ENCODE peak calls at places on chromosomes 1 and 21, in five cellular contexts. One of them, this sample, is unnamed.

GRCh38 chr21:45894107-45894810 is 87.3 kb upstream of the COL6A1 start:
- DNase-seq in stimulated activated CD8-positive, alpha-beta memory T cell treated with anti-CD3 and anti-CD28 coated beads, Interleukin-7, amount 100 ng/mL, for 48 hours: no peak
- DNase-seq in left cardiac atrium: peak; percentile 82
- DNase-seq in activated CD4-positive, CD25-positive, alpha-beta regulatory T cell treated with anti-CD3 and anti-CD28 coated beads, Interleukin-2, amount 50 U/mL, for 16 hours: no peak
- DNase-seq in dorsolateral prefrontal cortex: no peak
- DNase-seq in this sample: peak; percentile 85

GRCh38 chr21:42179316-42179715 is 39.6 kb upstream of the ABCG1 start:
- DNase-seq in stimulated activated CD8-positive, alpha-beta memory T cell treated with anti-CD3 and anti-CD28 coated beads, Interleukin-7, amount 100 ng/mL, for 48 hours: no peak
- DNase-seq in left cardiac atrium: no peak
- DNase-seq in activated CD4-positive, CD25-positive, alpha-beta regulatory T cell treated with anti-CD3 and anti-CD28 coated beads, Interleukin-2, amount 50 U/mL, for 16 hours: no peak
- DNase-seq in dorsolateral prefrontal cortex: no peak
- DNase-seq in this sample: no peak

GRCh38 chr1:47181955-47182680 is 7.7 kb downstream of the PDZK1IP1 start:
- DNase-seq in stimulated activated CD8-positive, alpha-beta memory T cell treated with anti-CD3 and anti-CD28 coated beads, Interleukin-7, amount 100 ng/mL, for 48 hours: no peak
- DNase-seq in left cardiac atrium: no peak
- DNase-seq in activated CD4-positive, CD25-positive, alpha-beta regulatory T cell treated with anti-CD3 and anti-CD28 coated beads, Interleukin-2, amount 50 U/mL, for 16 hours: no peak
- DNase-seq in dorsolateral prefrontal cortex: no peak
- DNase-seq in this sample: peak; percentile 24

GRCh38 chr1:167544447-167544846 is 9.1 kb downstream of the CREG1 start:
- DNase-seq in stimulated activated CD8-positive, alpha-beta memory T cell treated with anti-CD3 and anti-CD28 coated beads, Interleukin-7, amount 100 ng/mL, for 48 hours: no peak
- DNase-seq in left cardiac atrium: no peak
- DNase-seq in activated CD4-positive, CD25-positive, alpha-beta regulatory T cell treated with anti-CD3 and anti-CD28 coated beads, Interleukin-2, amount 50 U/mL, for 16 hours: no peak
- DNase-seq in dorsolateral prefrontal cortex: no peak
- DNase-seq in this sample: no peak

GRCh38 chr1:244046907-244047738 is 4.0 kb upstream of the ZBTB18 start:
- DNase-seq in stimulated activated CD8-positive, alpha-beta memory T cell treated with anti-CD3 and anti-CD28 coated beads, Interleukin-7, amount 100 ng/mL, for 48 hours: no peak
- DNase-seq in left cardiac atrium: no peak
- DNase-seq in activated CD4-positive, CD25-positive, alpha-beta regulatory T cell treated with anti-CD3 and anti-CD28 coated beads, Interleukin-2, amount 50 U/mL, for 16 hours: no peak
- DNase-seq in dorsolateral prefrontal cortex: no peak
- DNase-seq in this sample: no peak

GRCh38 chr1:204076891-204077290 is 4.0 kb downstream of the SOX13 start:
- DNase-seq in stimulated activated CD8-positive, alpha-beta memory T cell treated with anti-CD3 and anti-CD28 coated beads, Interleukin-7, amount 100 ng/mL, for 48 hours: no peak
- DNase-seq in left cardiac atrium: no peak
- DNase-seq in activated CD4-positive, CD25-positive, alpha-beta regulatory T cell treated with anti-CD3 and anti-CD28 coated beads, Interleukin-2, amount 50 U/mL, for 16 hours: no peak
- DNase-seq in dorsolateral prefrontal cortex: no peak
- DNase-seq in this sample: no peak

GRCh38 chr21:37006243-37006520 is 320 bp upstream of the RIPPLY3 start:
- DNase-seq in stimulated activated CD8-positive, alpha-beta memory T cell treated with anti-CD3 and anti-CD28 coated beads, Interleukin-7, amount 100 ng/mL, for 48 hours: no peak
- DNase-seq in left cardiac atrium: no peak
- DNase-seq in activated CD4-positive, CD25-positive, alpha-beta regulatory T cell treated with anti-CD3 and anti-CD28 coated beads, Interleukin-2, amount 50 U/mL, for 16 hours: no peak
- DNase-seq in dorsolateral prefrontal cortex: no peak
- DNase-seq in this sample: no peak

GRCh38 chr1:169683661-169684060 is 27.8 kb downstream of the SELL start:
- DNase-seq in stimulated activated CD8-positive, alpha-beta memory T cell treated with anti-CD3 and anti-CD28 coated beads, Interleukin-7, amount 100 ng/mL, for 48 hours: no peak
- DNase-seq in left cardiac atrium: no peak
- DNase-seq in activated CD4-positive, CD25-positive, alpha-beta regulatory T cell treated with anti-CD3 and anti-CD28 coated beads, Interleukin-2, amount 50 U/mL, for 16 hours: no peak
- DNase-seq in dorsolateral prefrontal cortex: no peak
- DNase-seq in this sample: no peak

GRCh38 chr1:91559838-91560514 is 59.3 kb downstream of the CDC7 start:
- DNase-seq in stimulated activated CD8-positive, alpha-beta memory T cell treated with anti-CD3 and anti-CD28 coated beads, Interleukin-7, amount 100 ng/mL, for 48 hours: no peak
- DNase-seq in left cardiac atrium: no peak
- DNase-seq in activated CD4-positive, CD25-positive, alpha-beta regulatory T cell treated with anti-CD3 and anti-CD28 coated beads, Interleukin-2, amount 50 U/mL, for 16 hours: no peak
- DNase-seq in dorsolateral prefrontal cortex: no peak
- DNase-seq in this sample: no peak

GRCh38 chr1:167860231-167860923 is 53.6 kb downstream of the ADCY10 start:
- DNase-seq in stimulated activated CD8-positive, alpha-beta memory T cell treated with anti-CD3 and anti-CD28 coated beads, Interleukin-7, amount 100 ng/mL, for 48 hours: no peak
- DNase-seq in left cardiac atrium: no peak
- DNase-seq in activated CD4-positive, CD25-positive, alpha-beta regulatory T cell treated with anti-CD3 and anti-CD28 coated beads, Interleukin-2, amount 50 U/mL, for 16 hours: no peak
- DNase-seq in dorsolateral prefrontal cortex: no peak
- DNase-seq in this sample: no peak

GRCh38 chr1:107865627-107866026 is 99.4 kb downstream of the VAV3 start:
- DNase-seq in stimulated activated CD8-positive, alpha-beta memory T cell treated with anti-CD3 and anti-CD28 coated beads, Interleukin-7, amount 100 ng/mL, for 48 hours: no peak
- DNase-seq in left cardiac atrium: no peak
- DNase-seq in activated CD4-positive, CD25-positive, alpha-beta regulatory T cell treated with anti-CD3 and anti-CD28 coated beads, Interleukin-2, amount 50 U/mL, for 16 hours: no peak
- DNase-seq in dorsolateral prefrontal cortex: no peak
- DNase-seq in this sample: no peak

GRCh38 chr21:32477424-32477745 is 64.9 kb downstream of the EVA1C start:
- DNase-seq in stimulated activated CD8-positive, alpha-beta memory T cell treated with anti-CD3 and anti-CD28 coated beads, Interleukin-7, amount 100 ng/mL, for 48 hours: no peak
- DNase-seq in left cardiac atrium: no peak
- DNase-seq in activated CD4-positive, CD25-positive, alpha-beta regulatory T cell treated with anti-CD3 and anti-CD28 coated beads, Interleukin-2, amount 50 U/mL, for 16 hours: no peak
- DNase-seq in dorsolateral prefrontal cortex: no peak
- DNase-seq in this sample: no peak